ENCODE peak calls at places on chromosomes 5 and 9, in ten cellular contexts. A is choroid plexus epithelial cell, F is GM23248, J is sigmoid colon, E is transverse colon, H is stomach, S is Daoy, G is hypothalamus, D is LHCN-M2, U is cerebellar nuclear complex. B is an unnamed sample.

GRCh38 chr9:107389617-107390071 is 99.9 kb downstream of the KLF4 start:
- DNase-seq in A (peak), S (no peak), H (peak), J (peak), E (peak), D (no peak), F (peak), G (no peak), U (no peak), B (no peak)

GRCh38 chr9:133842174-133842573 is 104.0 kb upstream of the SARDH start:
- DNase-seq in A (peak), U (no peak), S (no peak), E (peak), D (no peak), G (no peak), F (no peak), J (no peak), H (peak), B (no peak)

GRCh38 chr5:43422143-43422542 is 10.0 kb upstream of the CCL28 start:
- DNase-seq in H (peak), S (peak), G (no peak), D (peak), E (peak), A (peak), J (no peak), U (no peak), F (peak), B (peak)

GRCh38 chr5:68406767-68407232 is 191.2 kb downstream of the PIK3R1 start:
- DNase-seq in F (no peak), D (no peak), A (no peak), J (no peak), S (no peak), U (no peak), E (peak), G (no peak), H (peak), B (peak)

GRCh38 chr5:51416149-51416548 is 32.9 kb downstream of the ISL1 start:
- DNase-seq in G (no peak), F (no peak), S (no peak), J (no peak), H (no peak), A (no peak), D (no peak), U (no peak), E (no peak), B (no peak)

GRCh38 chr9:125998837-125999503 is 251.8 kb downstream of the PBX3 start:
- DNase-seq in F (no peak), J (peak), D (no peak), U (no peak), S (no peak), E (no peak), A (no peak), H (no peak), G (no peak), B (no peak)

GRCh38 chr5:84092738-84093137 is 291.9 kb downstream of the EDIL3 start:
- DNase-seq in J (no peak), G (no peak), U (no peak), D (no peak), S (no peak), A (no peak), F (no peak), H (no peak), E (no peak), B (no peak)

GRCh38 chr5:151773979-151774378 is 2.2 kb downstream of the G3BP1 start:
- DNase-seq in G (no peak), U (no peak), S (no peak), E (no peak), F (peak), J (no peak), D (no peak), A (peak), H (no peak), B (no peak)

GRCh38 chr5:107893642-107894041 is 222.9 kb upstream of the EFNA5 start:
- DNase-seq in J (no peak), G (no peak), S (peak), U (no peak), D (peak), H (no peak), F (peak), E (no peak), A (peak), B (no peak)

GRCh38 chr5:159971038-159971437 is 37.9 kb upstream of the TTC1 start:
- DNase-seq in U (no peak), E (no peak), J (no peak), D (no peak), H (no peak), F (peak), S (no peak), A (peak), G (no peak), B (no peak)

GRCh38 chr9:33105939-33106338 is 29.5 kb upstream of the SMU1 start:
- DNase-seq in U (no peak), D (peak), E (no peak), F (no peak), J (no peak), H (no peak), A (no peak), S (no peak), G (no peak), B (no peak)

GRCh38 chr9:96376926-96377874 is 6.3 kb downstream of the SLC35D2 start:
- DNase-seq in U (no peak), E (no peak), H (no peak), G (no peak), A (peak), F (peak), S (peak), D (peak), J (peak), B (no peak)

GRCh38 chr5:68415177-68416085 is 199.9 kb downstream of the PIK3R1 start:
- DNase-seq in F (no peak), E (no peak), A (peak), U (no peak), H (no peak), G (no peak), S (no peak), D (no peak), J (no peak), B (no peak)

GRCh38 chr9:89007041-89007440 is 15.8 kb downstream of the S1PR3 start:
- DNase-seq in D (no peak), J (no peak), H (no peak), A (no peak), E (no peak), S (no peak), F (no peak), G (no peak), U (no peak), B (no peak)

GRCh38 chr5:75720882-75721281 is 3.6 kb upstream of the POC5 start:
- DNase-seq in S (no peak), J (no peak), A (no peak), G (no peak), D (no peak), H (no peak), F (no peak), E (no peak), U (no peak), B (no peak)

GRCh38 chr5:66164044-66164790 is 20.1 kb downstream of the SREK1 start:
- DNase-seq in J (no peak), G (no peak), H (no peak), E (no peak), F (peak), S (no peak), D (no peak), A (peak), U (no peak), B (no peak)

GRCh38 chr9:15293727-15294405 is 13.2 kb downstream of the TTC39B start:
- DNase-seq in U (no peak), S (no peak), D (peak), A (peak), F (peak), E (no peak), H (no peak), J (no peak), G (no peak), B (no peak)

GRCh38 chr5:7869474-7870136 is 657 bp downstream of the MTRR start:
- DNase-seq in H (peak), G (no peak), F (peak), S (peak), D (no peak), E (peak), A (no peak), J (no peak), U (no peak), B (no peak)